ENCODE peak calls at places on chromosomes 2 and 18, in four cellular contexts. H is left ventricle myocardium inferior; O is SJSA1; A is naive thymus-derived CD4-positive, alpha-beta T cell. M is an unnamed sample.

GRCh38 chr2:31693882-31694281 is 113.1 kb upstream of the SRD5A2 start:
- DNase-seq in O (no peak), A (no peak), H (no peak), M (no peak)

GRCh38 chr18:37481491-37481890 is 84.1 kb downstream of the CELF4 start:
- DNase-seq in H (no peak), A (no peak), O (no peak), M (no peak)

GRCh38 chr2:145777297-145777696 is 1257.4 kb upstream of the ZEB2 start:
- DNase-seq in A (no peak), H (no peak), O (peak; percentile 25), M (no peak)

GRCh38 chr2:39481611-39482010 is 44.5 kb upstream of the MAP4K3 start:
- DNase-seq in A (no peak), O (peak; percentile 49), H (no peak), M (peak; percentile 65)

GRCh38 chr2:215920244-215921100 is 92.9 kb downstream of the MREG start:
- DNase-seq in H (peak; percentile 57), O (peak; percentile 63), A (peak; percentile 57), M (peak; percentile 89)

GRCh38 chr2:30686000-30686399 is 121.2 kb downstream of the CAPN13 start:
- DNase-seq in O (no peak), A (no peak), H (no peak), M (peak; percentile 45)

GRCh38 chr2:71671203-71671602 is 217.8 kb downstream of the DYSF start:
- DNase-seq in O (no peak), A (no peak), H (no peak), M (no peak)

GRCh38 chr18:48792141-48792540 is 158.6 kb downstream of the SMAD7 start:
- DNase-seq in O (no peak), H (peak; percentile 5), A (no peak), M (no peak)

GRCh38 chr2:172928754-172929153 is 146.9 kb upstream of the MAP3K20 start:
- DNase-seq in H (no peak), A (no peak), O (peak; percentile 38), M (no peak)

GRCh38 chr2:160513120-160513519 is 19.5 kb upstream of the RBMS1 start:
- DNase-seq in H (no peak), O (no peak), A (no peak), M (no peak)

GRCh38 chr2:133489641-133490411 is 78.4 kb downstream of the NCKAP5 start:
- DNase-seq in A (no peak), O (no peak), H (peak; percentile 61), M (peak; percentile 50)

GRCh38 chr2:216572582-216573578 is 60.3 kb upstream of the IGFBP2 start:
- DNase-seq in H (peak; percentile 88), A (no peak), O (peak; percentile 56), M (no peak)

GRCh38 chr18:43442571-43442970 is 165.3 kb upstream of the SYT4 start:
- DNase-seq in A (no peak), O (no peak), H (no peak), M (no peak)

GRCh38 chr2:175889557-175890355 is 112.3 kb downstream of the LNPK start:
- DNase-seq in H (no peak), O (no peak), A (no peak), M (peak; percentile 9)

GRCh38 chr2:26555246-26556133 is 77.6 kb upstream of the OTOF start:
- DNase-seq in O (no peak), A (no peak), H (no peak), M (peak; percentile 40)

GRCh38 chr2:130264046-130264445 is 65.8 kb upstream of the TUBA3E start:
- DNase-seq in H (no peak), A (no peak), O (no peak), M (no peak)

GRCh38 chr2:119005081-119005480 is 63.1 kb downstream of the MARCO start:
- DNase-seq in O (no peak), A (no peak), H (no peak), M (no peak)

GRCh38 chr2:108279468-108279867 is 9.2 kb upstream of the SULT1C2 start:
- DNase-seq in A (no peak), O (no peak), H (no peak), M (no peak)
- H3K4me1 ChIP-seq in A (no peaks in the 10 kb centered on the region), O (no peaks in the 10 kb centered on the region), H (no peaks in the 10 kb centered on the region), M (no peaks in the 10 kb centered on the region)

GRCh38 chr2:43846140-43846793 is 7.5 kb downstream of the ABCG8 start:
- DNase-seq in H (no peak), O (no peak), A (no peak), M (no peak)
- H3K27me3 ChIP-seq in H (peaks cover 57% of the 10 kb centered on the region), O (peaks cover 8% of the 10 kb centered on the region), A (no peaks in the 10 kb centered on the region), M (peaks cover 6% of the 10 kb centered on the region)

GRCh38 chr2:113187771-113188170 is 14.0 kb downstream of the PSD4 start:
- DNase-seq in A (no peak), O (no peak), H (no peak), M (no peak)
- H3K4me1 ChIP-seq in A (peaks cover 43% of the 10 kb centered on the region), O (no peaks in the 10 kb centered on the region), H (no peaks in the 10 kb centered on the region), M (no peaks in the 10 kb centered on the region)

DNA sequence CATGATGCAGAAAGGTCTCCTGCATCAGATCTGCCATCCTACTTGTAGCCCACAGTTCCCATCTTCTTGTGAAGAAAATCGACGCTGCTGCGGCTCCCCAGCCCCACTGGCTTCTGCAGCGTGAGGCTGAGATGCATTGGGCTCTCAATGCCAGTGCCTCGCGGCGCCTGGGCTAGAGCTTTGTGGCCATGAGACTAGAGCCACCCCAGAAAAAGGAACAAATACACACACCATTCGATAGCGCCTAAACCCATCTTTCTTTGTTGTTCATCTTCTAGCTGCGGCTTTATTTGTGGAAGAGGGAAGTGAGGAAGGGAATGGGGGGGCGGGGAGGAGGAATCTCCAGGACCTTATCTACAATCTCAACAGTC is 2.7 kb downstream of the NOL4 start:
- DNase-seq in H (no peak), O (no peak), A (no peak), M (peak; percentile 74)
- H3K27me3 ChIP-seq in H (peaks cover 91% of the 10 kb centered on the region), O (peaks cover 75% of the 10 kb centered on the region), A (peaks cover 3% of the 10 kb centered on the region), M (peaks cover 13% of the 10 kb centered on the region)

DNA sequence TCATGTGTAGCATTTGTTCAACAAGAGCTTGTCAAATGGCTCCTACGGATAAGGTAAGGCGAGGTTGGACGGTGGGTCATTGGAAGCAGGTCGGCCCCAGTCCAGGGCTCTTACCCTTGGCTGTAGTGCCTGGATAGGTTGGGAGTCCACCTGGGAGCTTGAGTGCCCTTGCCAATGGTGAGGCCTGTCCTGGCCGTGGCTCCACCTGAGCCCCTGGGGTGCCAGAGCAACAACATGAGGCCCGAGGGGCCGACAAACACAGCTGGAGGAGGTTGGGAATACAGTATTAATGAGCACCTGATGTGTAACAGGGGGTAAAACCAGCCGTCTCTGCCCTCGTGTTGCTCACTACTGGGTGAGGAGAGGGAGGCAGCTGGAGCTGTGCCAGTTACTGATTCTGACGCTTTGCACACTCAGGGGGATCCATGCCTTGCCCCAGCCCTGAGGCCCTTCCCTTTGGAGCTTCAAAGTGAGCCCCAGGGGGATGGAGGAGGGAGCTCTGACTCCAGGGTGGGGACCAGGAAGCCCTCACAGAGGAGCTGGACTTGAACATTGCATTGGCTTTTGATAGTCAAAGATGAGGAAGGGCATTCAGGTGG is 87.2 kb downstream of the RHOB start:
- DNase-seq in H (no peak), O (no peak), A (no peak), M (no peak)
- H3K4me1 ChIP-seq in H (peaks cover 76% of the 10 kb centered on the region), O (peaks cover 5% of the 10 kb centered on the region), A (no peaks in the 10 kb centered on the region), M (no peaks in the 10 kb centered on the region)